ENCODE peak calls at places on chromosomes 13 and 19, in six cellular contexts. R, Q, G, B, Y and X are unnamed samples.
A peak's percentile ranks its signal among the peaks of the same experiment; 100 is the strongest.

GRCh38 chr13:22848539-22849052 is 332.2 kb upstream of the SGCG start:
- DNase-seq in R (no peak), Q (peak; percentile 81), G (no peak), B (no peak), Y (no peak), X (peak; percentile 81)

GRCh38 chr19:19444694-19445155 is 39.2 kb downstream of the GATAD2A start:
- DNase-seq in R (no peak), Q (peak; percentile 55), G (no peak), B (peak; percentile 43), Y (no peak), X (no peak)

GRCh38 chr19:30236006-30236405 is 136.2 kb upstream of the ZNF536 start:
- DNase-seq in R (no peak), Q (no peak), G (no peak), B (no peak), Y (no peak), X (no peak)

GRCh38 chr13:112105244-112105681 is 38.3 kb downstream of the SOX1 start:
- DNase-seq in R (no peak), Q (peak; percentile 67), G (no peak), B (no peak), Y (no peak), X (no peak)

GRCh38 chr13:30829145-30829544 is 76.9 kb upstream of the MEDAG start:
- DNase-seq in R (no peak), Q (no peak), G (no peak), B (peak; percentile 52), Y (no peak), X (no peak)

GRCh38 chr13:59722580-59722900 is 441.2 kb downstream of the DIAPH3 start:
- DNase-seq in R (no peak), Q (peak; percentile 65), G (no peak), B (no peak), Y (no peak), X (no peak)

GRCh38 chr13:72986197-72986596 is 72.6 kb upstream of the KLF5 start:
- DNase-seq in R (no peak), Q (no peak), G (no peak), B (no peak), Y (no peak), X (no peak)

GRCh38 chr19:53985863-53986262 is 5.6 kb upstream of the CACNG6 start:
- DNase-seq in R (no peak), Q (no peak), G (no peak), B (no peak), Y (no peak), X (no peak)

GRCh38 chr19:4776436-4777205 is 14.9 kb upstream of the FEM1A start:
- DNase-seq in R (no peak), Q (no peak), G (no peak), B (no peak), Y (no peak), X (peak; percentile 41)

GRCh38 chr19:46426506-46427162 is 2.1 kb downstream of the PNMA8C start:
- DNase-seq in R (peak; percentile 75), Q (peak; percentile 95), G (no peak), B (peak; percentile 88), Y (peak; percentile 30), X (peak; percentile 90)

GRCh38 chr13:20977394-20977793 is 74.8 kb upstream of the XPO4 start:
- DNase-seq in R (no peak), Q (no peak), G (no peak), B (no peak), Y (no peak), X (no peak)

GRCh38 chr19:765179-765738 is 14.3 kb downstream of the MISP start:
- DNase-seq in R (no peak), Q (no peak), G (no peak), B (no peak), Y (no peak), X (no peak)

GRCh38 chr19:1046836-1047695 is 7.2 kb downstream of the ABCA7 start:
- DNase-seq in R (no peak), Q (no peak), G (no peak), B (no peak), Y (no peak), X (no peak)

GRCh38 chr19:5115771-5116202 is 146.9 kb downstream of the KDM4B start:
- DNase-seq in R (no peak), Q (no peak), G (no peak), B (peak; percentile 69), Y (no peak), X (no peak)

GRCh38 chr19:46388311-46389095 is 24.9 kb downstream of the CCDC8 start:
- DNase-seq in R (no peak), Q (peak; percentile 37), G (no peak), B (no peak), Y (no peak), X (no peak)